ENCODE peak calls at places on chromosomes 3 and 15, in eight cellular contexts. E is H9; G is CD8-positive, alpha-beta T cell; L is ovary; J is tibial nerve; Q is OCI-LY7; D is Peyer's patch; A is heart right ventricle. O is an unnamed sample.

GRCh38 chr3:94291686-94292085 is 228.8 kb downstream of the NSUN3 start:
- DNase-seq in E (no peak), G (no peak), L (no peak), J (no peak), Q (no peak), D (no peak), A (no peak), O (no peak)

GRCh38 chr3:150329408-150329807 is 78.7 kb upstream of the TSC22D2 start:
- DNase-seq in E (no peak), G (no peak), L (no peak), J (no peak), Q (no peak), D (no peak), A (no peak), O (no peak)

GRCh38 chr15:81001180-81002003 is 669 bp downstream of the TLNRD1 start:
- DNase-seq in E (peak), G (peak), L (peak), J (peak), Q (peak), D (peak), A (peak), O (peak)

GRCh38 chr3:123724306-123724705 is 139.5 kb upstream of the HACD2 start:
- DNase-seq in E (peak), G (no peak), L (no peak), J (no peak), Q (no peak), D (no peak), A (no peak), O (no peak)

GRCh38 chr15:66096711-66097058 is 156.9 kb downstream of the MEGF11 start:
- DNase-seq in E (no peak), G (no peak), L (no peak), J (no peak), Q (no peak), D (peak), A (no peak), O (no peak)

GRCh38 chr3:120678331-120678845 is 3.7 kb downstream of the HGD start:
- DNase-seq in E (no peak), G (no peak), L (peak), J (no peak), Q (peak), D (no peak), A (no peak), O (peak)

GRCh38 chr3:31729573-31729972 is 196.8 kb downstream of the STT3B start:
- DNase-seq in E (no peak), G (no peak), L (no peak), J (no peak), Q (no peak), D (no peak), A (no peak), O (no peak)

GRCh38 chr15:94141802-94142201 is 89.6 kb upstream of the MCTP2 start:
- DNase-seq in E (no peak), G (no peak), L (no peak), J (no peak), Q (no peak), D (no peak), A (no peak), O (no peak)

GRCh38 chr15:92653836-92654524 is 1.6 kb downstream of the FAM174B start:
- DNase-seq in E (no peak), G (no peak), L (peak), J (no peak), Q (no peak), D (no peak), A (no peak), O (peak)

GRCh38 chr15:35246376-35246965 is 161.4 kb upstream of the NANOGP8 start:
- DNase-seq in E (no peak), G (no peak), L (no peak), J (no peak), Q (no peak), D (no peak), A (no peak), O (no peak)

GRCh38 chr15:42035362-42035761 is 14.5 kb upstream of the PLA2G4E start:
- DNase-seq in E (peak), G (no peak), L (no peak), J (no peak), Q (peak), D (no peak), A (no peak), O (no peak)

GRCh38 chr15:48040166-48040817 is 80.5 kb upstream of the SLC24A5 start:
- DNase-seq in E (no peak), G (no peak), L (no peak), J (no peak), Q (no peak), D (no peak), A (no peak), O (no peak)

DNA sequence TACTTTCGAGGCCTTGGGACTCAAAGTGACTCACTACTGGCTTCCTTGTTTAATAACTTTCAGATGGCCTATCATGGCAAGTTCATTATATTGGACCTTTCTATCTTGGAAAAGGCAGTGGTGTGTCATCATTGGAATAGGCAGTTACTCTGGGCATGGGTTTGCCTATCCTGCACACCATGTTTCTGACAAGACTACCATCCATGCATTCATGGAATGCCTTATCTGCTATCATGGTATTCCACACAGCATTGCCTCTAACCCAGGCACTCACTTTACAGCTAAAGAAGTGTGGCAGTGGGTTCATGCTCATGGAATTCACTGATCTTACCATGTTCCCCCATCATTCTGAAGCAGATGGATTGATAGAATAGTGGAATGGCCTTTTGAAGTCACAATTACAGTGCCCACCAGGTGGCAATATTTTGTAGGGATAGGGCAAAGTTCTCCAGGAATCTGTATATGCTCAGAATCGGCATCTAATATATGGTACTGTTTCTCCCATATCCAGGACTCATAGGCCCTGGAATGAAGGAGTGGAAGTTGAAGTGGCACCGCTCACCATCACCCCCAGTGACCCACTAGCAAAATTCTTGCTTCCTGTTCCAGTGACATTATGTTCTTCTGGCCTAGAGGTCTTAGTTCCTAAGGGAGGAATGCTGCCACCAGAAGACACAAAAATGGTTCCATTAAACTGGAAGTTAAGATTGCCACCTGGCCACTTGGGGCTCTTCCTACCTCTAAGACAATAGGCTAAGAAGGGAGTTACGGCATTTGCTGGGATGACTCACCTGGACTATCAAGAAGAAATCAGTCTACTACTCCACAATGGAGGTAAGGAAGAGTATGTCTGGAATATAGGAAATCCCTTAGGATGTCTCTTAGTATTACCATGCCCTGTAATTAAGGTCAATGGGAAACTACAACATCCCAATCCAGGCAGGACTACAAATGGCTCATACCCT is 1161.4 kb downstream of the SI start:
- DNase-seq in E (no peak), G (no peak), L (no peak), J (no peak), Q (peak), D (no peak), A (no peak), O (no peak)
- TF ChIP-seq CTCF in E (peak), G (no peak), L (no peak), J (no peak), Q (peak), D (peak), A (no peak), O (no peak)

DNA sequence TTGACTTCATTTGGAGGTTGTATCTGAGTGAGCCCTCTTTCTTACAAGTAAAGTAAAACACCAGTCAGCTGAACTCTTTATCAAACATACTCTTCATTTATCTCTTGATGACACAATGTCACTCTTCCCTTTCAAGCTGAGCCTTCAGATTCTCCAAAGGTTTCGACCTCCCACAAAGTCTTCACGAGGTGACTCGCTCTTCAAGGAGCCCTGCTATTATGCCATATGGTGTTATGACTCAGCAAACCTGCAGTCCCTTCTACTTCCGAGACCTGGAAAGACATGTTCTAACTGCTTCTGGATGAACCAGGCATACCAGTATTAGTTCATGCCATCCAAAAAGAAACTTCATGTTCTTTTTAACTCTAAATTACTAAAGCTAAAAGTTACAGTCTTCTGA is 23.1 kb downstream of the AADAC start:
- DNase-seq in E (peak), G (no peak), L (no peak), J (no peak), Q (no peak), D (no peak), A (no peak), O (no peak)
- H3K27ac ChIP-seq in E (no peak), G (no peak), L (no peak), J (peak), Q (no peak), D (no peak), A (no peak), O (no peak)

GRCh38 chr15:38646716-38647115 is 82.1 kb upstream of the RASGRP1 start:
- DNase-seq in E (no peak), G (no peak), L (no peak), J (no peak), Q (no peak), D (no peak), A (no peak), O (no peak)

GRCh38 chr15:38650936-38651327 is 86.3 kb upstream of the RASGRP1 start:
- DNase-seq in E (no peak), G (no peak), L (no peak), J (no peak), Q (peak), D (no peak), A (no peak), O (no peak)

GRCh38 chr15:38650384-38650783 is 85.8 kb upstream of the RASGRP1 start:
- DNase-seq in E (no peak), G (no peak), L (no peak), J (no peak), Q (peak), D (no peak), A (no peak), O (no peak)

GRCh38 chr15:38648116-38648843 is 83.7 kb upstream of the RASGRP1 start:
- DNase-seq in E (no peak), G (no peak), L (no peak), J (no peak), Q (no peak), D (no peak), A (no peak), O (no peak)

GRCh38 chr15:38647683-38648082 is 83.1 kb upstream of the RASGRP1 start:
- DNase-seq in E (no peak), G (no peak), L (no peak), J (no peak), Q (no peak), D (no peak), A (no peak), O (no peak)
- TF ChIP-seq CTCF in E (peak), G (no peak), L (no peak), J (no peak), Q (peak), D (peak), A (no peak), O (peak)

GRCh38 chr15:29872716-29873115 is 50.4 kb upstream of the TJP1 start:
- DNase-seq in E (no peak), G (no peak), L (no peak), J (no peak), Q (no peak), D (no peak), A (no peak), O (no peak)

GRCh38 chr15:29873264-29873663 is 51.0 kb upstream of the TJP1 start:
- DNase-seq in E (no peak), G (no peak), L (no peak), J (no peak), Q (no peak), D (no peak), A (no peak), O (no peak)

GRCh38 chr15:29871401-29871800 is 49.1 kb upstream of the TJP1 start:
- DNase-seq in E (no peak), G (no peak), L (peak), J (no peak), Q (no peak), D (no peak), A (peak), O (peak)

GRCh38 chr15:29873942-29874341 is 51.7 kb upstream of the TJP1 start:
- DNase-seq in E (no peak), G (no peak), L (no peak), J (no peak), Q (no peak), D (no peak), A (no peak), O (no peak)

GRCh38 chr15:29870495-29871151 is 48.4 kb upstream of the TJP1 start:
- DNase-seq in E (no peak), G (no peak), L (peak), J (no peak), Q (no peak), D (no peak), A (peak), O (no peak)
- H3K27ac ChIP-seq in E (no peak), G (no peak), L (peak), J (peak), Q (no peak), D (no peak), A (peak), O (peak)

DNA sequence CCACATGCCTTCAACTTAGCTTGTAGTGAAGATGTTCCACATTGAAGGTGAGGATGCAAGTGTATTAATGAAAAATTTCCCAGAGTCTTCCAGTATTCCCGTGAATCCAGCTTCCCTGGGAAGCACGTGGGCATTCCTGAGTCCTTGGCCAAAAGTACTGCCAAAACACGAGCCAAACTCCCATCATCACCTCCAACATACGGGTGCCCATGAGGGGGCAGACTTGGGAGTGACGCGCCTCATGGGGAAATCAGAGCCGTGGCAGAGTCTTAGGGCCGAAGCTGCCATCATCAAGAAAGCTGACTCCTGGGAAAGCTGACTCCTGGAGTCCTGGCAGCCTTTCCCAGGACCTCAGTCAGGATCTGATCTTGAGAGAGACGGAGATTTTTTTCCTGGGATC is 20.1 kb upstream of the TM2D3 start:
- DNase-seq in E (peak), G (no peak), L (no peak), J (no peak), Q (no peak), D (no peak), A (no peak), O (no peak)
- TF ChIP-seq CTCF in E (peak), G (no peak), L (no peak), J (no peak), Q (peak), D (no peak), A (no peak), O (no peak)

GRCh38 chr3:136893848-136894443 is 31.9 kb downstream of the NCK1 start:
- DNase-seq in E (no peak), G (no peak), L (no peak), J (no peak), Q (no peak), D (no peak), A (no peak), O (no peak)

GRCh38 chr3:136889947-136890346 is 27.9 kb downstream of the NCK1 start:
- DNase-seq in E (no peak), G (no peak), L (no peak), J (no peak), Q (no peak), D (no peak), A (no peak), O (no peak)

GRCh38 chr3:136891934-136892855 is 30.2 kb downstream of the NCK1 start:
- DNase-seq in E (no peak), G (no peak), L (no peak), J (no peak), Q (no peak), D (no peak), A (no peak), O (no peak)
- H3K27ac ChIP-seq in E (no peak), G (no peak), L (no peak), J (no peak), Q (peak), D (no peak), A (no peak), O (no peak)

DNA sequence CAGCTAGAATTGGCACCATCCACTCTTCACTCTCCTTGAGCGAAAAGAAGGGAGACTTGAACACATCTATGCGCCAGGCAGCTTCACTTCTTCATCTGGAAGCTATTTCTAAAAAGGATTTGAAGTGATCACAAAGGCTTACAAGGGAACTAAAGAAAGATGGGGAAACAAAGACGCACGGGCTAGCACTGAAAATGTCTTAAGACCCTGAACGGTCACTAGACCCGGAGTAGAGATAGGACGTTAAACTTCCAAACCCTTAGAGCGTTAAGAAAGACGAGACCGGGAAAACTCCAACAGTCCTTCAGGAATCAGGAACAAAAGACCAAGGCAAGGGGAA is 47.5 kb upstream of the EPHB3 start:
- DNase-seq in E (no peak), G (no peak), L (no peak), J (no peak), Q (no peak), D (no peak), A (no peak), O (no peak)
- TF ChIP-seq CTCF in E (no peak), G (no peak), L (no peak), J (no peak), Q (no peak), D (no peak), A (no peak), O (no peak)

GRCh38 chr3:56782215-56782614 is 19.5 kb downstream of the ARHGEF3 start:
- DNase-seq in E (no peak), G (no peak), L (no peak), J (no peak), Q (no peak), D (no peak), A (no peak), O (no peak)

GRCh38 chr3:56782900-56783299 is 18.8 kb downstream of the ARHGEF3 start:
- DNase-seq in E (no peak), G (no peak), L (no peak), J (no peak), Q (no peak), D (no peak), A (no peak), O (no peak)

GRCh38 chr3:56783644-56784451 is 17.9 kb downstream of the ARHGEF3 start:
- DNase-seq in E (no peak), G (peak), L (peak), J (no peak), Q (peak), D (no peak), A (no peak), O (no peak)

GRCh38 chr3:56780935-56781334 is 20.8 kb downstream of the ARHGEF3 start:
- DNase-seq in E (no peak), G (no peak), L (no peak), J (no peak), Q (no peak), D (no peak), A (no peak), O (no peak)

DNA sequence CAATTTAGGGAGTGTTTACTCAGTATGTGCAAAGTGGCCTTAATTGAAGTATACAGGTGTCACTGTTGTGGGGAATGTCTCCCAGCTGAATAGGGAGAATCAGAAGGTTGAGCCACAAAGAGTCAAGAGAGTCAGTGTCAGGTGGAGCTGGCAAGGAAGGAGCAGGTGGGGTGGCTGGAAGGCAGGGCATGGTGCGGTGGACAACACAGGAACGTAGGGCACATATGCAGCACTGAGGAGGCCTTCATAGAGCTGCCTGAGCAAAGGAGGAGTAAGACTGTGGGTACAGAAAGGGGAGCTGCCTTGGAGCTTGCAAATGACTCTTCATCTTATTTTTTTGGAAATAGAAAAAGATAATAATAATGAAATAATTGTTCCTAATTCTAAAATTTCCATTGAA is 20.0 kb downstream of the ARHGEF3 start:
- DNase-seq in E (no peak), G (no peak), L (no peak), J (no peak), Q (no peak), D (no peak), A (no peak), O (no peak)
- H3K27ac ChIP-seq in E (no peak), G (peak), L (no peak), J (peak), Q (no peak), D (peak), A (no peak), O (peak)